ENCODE peak calls at places on chromosomes 13 and 19, in seven cellular contexts. One of them, this sample, is unnamed.

GRCh38 chr13:30196025-30196424 is 111.3 kb downstream of the KATNAL1 start:
- DNase-seq in transverse colon: no peak
- DNase-seq in IMR-90: peak
- DNase-seq in sigmoid colon: no peak
- DNase-seq in BJ: no peak
- DNase-seq in adrenal gland: no peak
- DNase-seq in pancreas: no peak
- DNase-seq in this sample: no peak

GRCh38 chr13:106095919-106096318 is 439.5 kb downstream of the EFNB2 start:
- DNase-seq in transverse colon: no peak
- DNase-seq in IMR-90: no peak
- DNase-seq in sigmoid colon: no peak
- DNase-seq in BJ: no peak
- DNase-seq in adrenal gland: no peak
- DNase-seq in pancreas: no peak
- DNase-seq in this sample: no peak

GRCh38 chr19:4326837-4327251 is 11.8 kb downstream of the STAP2 start:
- DNase-seq in transverse colon: no peak
- DNase-seq in IMR-90: no peak
- DNase-seq in sigmoid colon: no peak
- DNase-seq in BJ: no peak
- DNase-seq in adrenal gland: peak
- DNase-seq in pancreas: peak
- DNase-seq in this sample: no peak

GRCh38 chr13:108705031-108705430 is 75.6 kb downstream of the MYO16 start:
- DNase-seq in transverse colon: no peak
- DNase-seq in IMR-90: no peak
- DNase-seq in sigmoid colon: no peak
- DNase-seq in BJ: no peak
- DNase-seq in adrenal gland: no peak
- DNase-seq in pancreas: no peak
- DNase-seq in this sample: no peak

GRCh38 chr19:46372901-46373572 is 26.1 kb downstream of the PPP5C start:
- DNase-seq in transverse colon: no peak
- DNase-seq in IMR-90: no peak
- DNase-seq in sigmoid colon: peak
- DNase-seq in BJ: no peak
- DNase-seq in adrenal gland: no peak
- DNase-seq in pancreas: no peak
- DNase-seq in this sample: no peak

GRCh38 chr13:32021785-32022184 is 9.8 kb upstream of the FRY start:
- DNase-seq in transverse colon: no peak
- DNase-seq in IMR-90: no peak
- DNase-seq in sigmoid colon: no peak
- DNase-seq in BJ: no peak
- DNase-seq in adrenal gland: no peak
- DNase-seq in pancreas: no peak
- DNase-seq in this sample: no peak

GRCh38 chr13:110412132-110412912 is 105.2 kb downstream of the COL4A2 start:
- DNase-seq in transverse colon: peak
- DNase-seq in IMR-90: peak
- DNase-seq in sigmoid colon: peak
- DNase-seq in BJ: peak
- DNase-seq in adrenal gland: peak
- DNase-seq in pancreas: peak
- DNase-seq in this sample: peak

GRCh38 chr19:16559896-16560295 is 12.3 kb downstream of the SLC35E1 start:
- DNase-seq in transverse colon: no peak
- DNase-seq in IMR-90: no peak
- DNase-seq in sigmoid colon: no peak
- DNase-seq in BJ: no peak
- DNase-seq in adrenal gland: no peak
- DNase-seq in pancreas: no peak
- DNase-seq in this sample: no peak

GRCh38 chr19:12965017-12965811 is 4.2 kb upstream of the DAND5 start:
- DNase-seq in transverse colon: peak
- DNase-seq in IMR-90: peak
- DNase-seq in sigmoid colon: peak
- DNase-seq in BJ: no peak
- DNase-seq in adrenal gland: peak
- DNase-seq in pancreas: peak
- DNase-seq in this sample: peak

GRCh38 chr13:50228527-50228926 is 213.3 kb downstream of the KCNRG start:
- DNase-seq in transverse colon: no peak
- DNase-seq in IMR-90: no peak
- DNase-seq in sigmoid colon: no peak
- DNase-seq in BJ: no peak
- DNase-seq in adrenal gland: no peak
- DNase-seq in pancreas: no peak
- DNase-seq in this sample: no peak

GRCh38 chr13:97307096-97307495 is 85.0 kb downstream of the MBNL2 start:
- DNase-seq in transverse colon: no peak
- DNase-seq in IMR-90: no peak
- DNase-seq in sigmoid colon: no peak
- DNase-seq in BJ: no peak
- DNase-seq in adrenal gland: no peak
- DNase-seq in pancreas: no peak
- DNase-seq in this sample: no peak

GRCh38 chr19:624433-625109 is 8.8 kb downstream of the POLRMT start:
- DNase-seq in transverse colon: no peak
- DNase-seq in IMR-90: no peak
- DNase-seq in sigmoid colon: no peak
- DNase-seq in BJ: no peak
- DNase-seq in adrenal gland: no peak
- DNase-seq in pancreas: peak
- DNase-seq in this sample: no peak

GRCh38 chr13:99071666-99072065 is 93.8 kb upstream of the DOCK9 start:
- DNase-seq in transverse colon: no peak
- DNase-seq in IMR-90: no peak
- DNase-seq in sigmoid colon: no peak
- DNase-seq in BJ: no peak
- DNase-seq in adrenal gland: no peak
- DNase-seq in pancreas: no peak
- DNase-seq in this sample: no peak

GRCh38 chr19:49664171-49665070 is 1.2 kb downstream of the IRF3 start:
- DNase-seq in transverse colon: peak
- DNase-seq in IMR-90: peak
- DNase-seq in sigmoid colon: peak
- DNase-seq in BJ: no peak
- DNase-seq in adrenal gland: peak
- DNase-seq in pancreas: peak
- DNase-seq in this sample: peak
- TF ChIP-seq CTCF in transverse colon: no peak
- TF ChIP-seq CTCF in IMR-90: no peak
- TF ChIP-seq CTCF in sigmoid colon: peak
- TF ChIP-seq CTCF in BJ: peak
- TF ChIP-seq CTCF in adrenal gland: peak
- TF ChIP-seq CTCF in pancreas: no peak
- TF ChIP-seq CTCF in this sample: peak

GRCh38 chr13:62510906-62511655 is 1095.4 kb upstream of the PCDH20 start:
- DNase-seq in transverse colon: no peak
- DNase-seq in IMR-90: no peak
- DNase-seq in sigmoid colon: no peak
- DNase-seq in BJ: no peak
- DNase-seq in adrenal gland: no peak
- DNase-seq in pancreas: no peak
- DNase-seq in this sample: no peak

DNA sequence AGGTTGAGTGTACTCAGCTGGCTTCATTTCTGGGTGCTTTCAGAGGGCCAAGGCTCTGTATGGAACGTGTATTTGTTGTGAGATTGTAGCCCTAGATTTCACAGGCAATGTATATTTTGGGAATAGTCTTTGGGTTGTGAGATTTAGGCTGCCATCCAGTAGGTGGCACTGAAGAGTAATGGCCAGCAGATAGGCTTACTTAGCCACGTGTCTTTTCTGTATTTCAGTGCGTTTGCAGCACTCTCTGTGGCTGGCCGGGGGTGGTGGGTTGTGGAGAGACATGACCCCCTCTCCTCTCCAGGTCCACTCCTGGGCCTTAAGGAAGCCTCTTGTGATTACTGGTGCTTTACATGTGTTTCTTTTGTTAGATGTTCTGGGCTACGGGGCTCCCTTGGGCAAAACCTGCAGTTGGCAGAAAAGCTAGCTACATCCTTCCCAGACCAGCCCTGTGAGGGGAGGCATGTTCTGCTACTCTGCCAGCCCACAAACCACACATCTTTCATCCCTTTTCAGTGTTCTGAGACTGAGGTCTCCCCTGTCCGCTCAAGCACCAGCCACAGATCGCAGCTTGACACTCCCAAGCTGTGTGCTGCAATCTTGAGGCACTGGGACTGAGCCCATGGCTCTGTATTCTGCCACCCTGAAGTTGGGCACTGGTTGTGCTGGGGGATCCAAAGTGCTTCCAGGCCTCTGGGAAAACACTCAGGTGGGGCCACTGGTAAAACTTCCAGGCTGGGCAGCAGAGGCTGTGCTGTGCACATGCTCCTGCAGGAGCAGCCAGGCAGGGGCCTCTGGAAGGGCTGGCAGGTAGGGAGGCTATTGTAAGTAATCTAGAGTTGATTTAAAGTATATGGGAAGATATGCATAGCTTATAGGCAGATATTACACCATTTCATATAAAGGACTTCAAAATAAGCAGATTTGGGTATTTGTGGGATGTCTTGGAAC is 1096.8 kb upstream of the PCDH20 start:
- DNase-seq in transverse colon: peak
- DNase-seq in IMR-90: peak
- DNase-seq in sigmoid colon: no peak
- DNase-seq in BJ: no peak
- DNase-seq in adrenal gland: no peak
- DNase-seq in pancreas: peak
- DNase-seq in this sample: no peak
- TF ChIP-seq CTCF in transverse colon: peak
- TF ChIP-seq CTCF in IMR-90: peak
- TF ChIP-seq CTCF in sigmoid colon: no peak
- TF ChIP-seq CTCF in BJ: peak
- TF ChIP-seq CTCF in adrenal gland: peak
- TF ChIP-seq CTCF in pancreas: peak
- TF ChIP-seq CTCF in this sample: peak

GRCh38 chr19:6045108-6045507 is 65.2 kb downstream of the RFX2 start:
- DNase-seq in transverse colon: no peak
- DNase-seq in IMR-90: no peak
- DNase-seq in sigmoid colon: no peak
- DNase-seq in BJ: no peak
- DNase-seq in adrenal gland: no peak
- DNase-seq in pancreas: no peak
- DNase-seq in this sample: no peak
- TF ChIP-seq CTCF in transverse colon: no peak
- TF ChIP-seq CTCF in IMR-90: no peak
- TF ChIP-seq CTCF in sigmoid colon: no peak
- TF ChIP-seq CTCF in BJ: no peak
- TF ChIP-seq CTCF in adrenal gland: no peak
- TF ChIP-seq CTCF in pancreas: no peak
- TF ChIP-seq CTCF in this sample: no peak

GRCh38 chr13:28718186-28718537 is 608 bp downstream of the SLC46A3 start:
- DNase-seq in transverse colon: no peak
- DNase-seq in IMR-90: peak
- DNase-seq in sigmoid colon: no peak
- DNase-seq in BJ: no peak
- DNase-seq in adrenal gland: no peak
- DNase-seq in pancreas: no peak
- DNase-seq in this sample: no peak

GRCh38 chr13:28717170-28717569 is 1.6 kb downstream of the SLC46A3 start:
- DNase-seq in transverse colon: no peak
- DNase-seq in IMR-90: no peak
- DNase-seq in sigmoid colon: no peak
- DNase-seq in BJ: no peak
- DNase-seq in adrenal gland: no peak
- DNase-seq in pancreas: no peak
- DNase-seq in this sample: no peak

GRCh38 chr13:28719227-28719562 is 425 bp upstream of the SLC46A3 start:
- DNase-seq in transverse colon: no peak
- DNase-seq in IMR-90: no peak
- DNase-seq in sigmoid colon: no peak
- DNase-seq in BJ: no peak
- DNase-seq in adrenal gland: no peak
- DNase-seq in pancreas: no peak
- DNase-seq in this sample: no peak

GRCh38 chr13:28719656-28720055 is 886 bp upstream of the SLC46A3 start:
- DNase-seq in transverse colon: no peak
- DNase-seq in IMR-90: peak
- DNase-seq in sigmoid colon: no peak
- DNase-seq in BJ: peak
- DNase-seq in adrenal gland: no peak
- DNase-seq in pancreas: no peak
- DNase-seq in this sample: no peak

GRCh38 chr13:28718538-28719226 is at the start of gene SLC46A3:
- DNase-seq in transverse colon: peak
- DNase-seq in IMR-90: peak
- DNase-seq in sigmoid colon: peak
- DNase-seq in BJ: peak
- DNase-seq in adrenal gland: peak
- DNase-seq in pancreas: peak
- DNase-seq in this sample: peak
- TF ChIP-seq CTCF in transverse colon: no peak
- TF ChIP-seq CTCF in IMR-90: peak
- TF ChIP-seq CTCF in sigmoid colon: no peak
- TF ChIP-seq CTCF in BJ: peak
- TF ChIP-seq CTCF in adrenal gland: no peak
- TF ChIP-seq CTCF in pancreas: no peak
- TF ChIP-seq CTCF in this sample: peak

GRCh38 chr13:20093946-20094345 is 66.9 kb downstream of the GJA3 start:
- DNase-seq in transverse colon: no peak
- DNase-seq in IMR-90: no peak
- DNase-seq in sigmoid colon: no peak
- DNase-seq in BJ: no peak
- DNase-seq in adrenal gland: no peak
- DNase-seq in pancreas: no peak
- DNase-seq in this sample: no peak

GRCh38 chr13:20090349-20090748 is 70.5 kb downstream of the GJA3 start:
- DNase-seq in transverse colon: no peak
- DNase-seq in IMR-90: no peak
- DNase-seq in sigmoid colon: no peak
- DNase-seq in BJ: no peak
- DNase-seq in adrenal gland: no peak
- DNase-seq in pancreas: no peak
- DNase-seq in this sample: no peak
- TF ChIP-seq CTCF in transverse colon: peak
- TF ChIP-seq CTCF in IMR-90: peak
- TF ChIP-seq CTCF in sigmoid colon: no peak
- TF ChIP-seq CTCF in BJ: peak
- TF ChIP-seq CTCF in adrenal gland: no peak
- TF ChIP-seq CTCF in pancreas: no peak
- TF ChIP-seq CTCF in this sample: no peak

GRCh38 chr19:11558881-11559828 is at the start of gene ELOF1:
- DNase-seq in transverse colon: peak
- DNase-seq in IMR-90: peak
- DNase-seq in sigmoid colon: peak
- DNase-seq in BJ: peak
- DNase-seq in adrenal gland: peak
- DNase-seq in pancreas: peak
- DNase-seq in this sample: peak
- TF ChIP-seq CTCF in transverse colon: no peak
- TF ChIP-seq CTCF in IMR-90: peak
- TF ChIP-seq CTCF in sigmoid colon: no peak
- TF ChIP-seq CTCF in BJ: peak
- TF ChIP-seq CTCF in adrenal gland: peak
- TF ChIP-seq CTCF in pancreas: no peak
- TF ChIP-seq CTCF in this sample: no peak

GRCh38 chr13:44865722-44866484 is 123.4 kb downstream of the NUFIP1 start:
- DNase-seq in transverse colon: no peak
- DNase-seq in IMR-90: no peak
- DNase-seq in sigmoid colon: no peak
- DNase-seq in BJ: no peak
- DNase-seq in adrenal gland: no peak
- DNase-seq in pancreas: no peak
- DNase-seq in this sample: no peak
- TF ChIP-seq CTCF in transverse colon: no peak
- TF ChIP-seq CTCF in IMR-90: no peak
- TF ChIP-seq CTCF in sigmoid colon: no peak
- TF ChIP-seq CTCF in BJ: no peak
- TF ChIP-seq CTCF in adrenal gland: no peak
- TF ChIP-seq CTCF in pancreas: no peak
- TF ChIP-seq CTCF in this sample: no peak